ENCODE peak calls at places on chromosomes 12 and 14, in nine cellular contexts. P is nephron progenitor cell; I is HCT116; G is neural crest cell; E is GM13977; K is cardiac muscle cell; L is A549; O is fibroblast of pulmonary artery; Y is CD4-positive, alpha-beta T cell. A is an unnamed sample.

GRCh38 chr14:44914849-44915248 is 46.9 kb downstream of the KLHL28 start:
- DNase-seq in P (no peak), I (no peak), G (no peak), Y (no peak), L (no peak), K (peak), O (peak), E (no peak), A (no peak)

GRCh38 chr14:24037658-24038037 is 14.2 kb upstream of the CARMIL3 start:
- DNase-seq in O (no peak), E (no peak), Y (no peak), L (no peak), P (no peak), K (no peak), I (no peak), G (no peak), A (no peak)

GRCh38 chr12:119589087-119589486 is 4.5 kb upstream of the TMEM233 start:
- DNase-seq in Y (no peak), O (peak), K (peak), G (no peak), P (no peak), E (no peak), L (no peak), I (no peak), A (no peak)

GRCh38 chr12:6330192-6330591 is 11.7 kb downstream of the TNFRSF1A start:
- DNase-seq in O (no peak), E (no peak), I (no peak), L (no peak), Y (no peak), G (no peak), K (no peak), P (no peak), A (no peak)

GRCh38 chr14:95504135-95505029 is 12.1 kb downstream of the SYNE3 start:
- DNase-seq in O (peak), L (no peak), Y (no peak), I (no peak), E (no peak), K (peak), G (no peak), P (no peak), A (no peak)

GRCh38 chr12:41532072-41532471 is 344.0 kb downstream of the PDZRN4 start:
- DNase-seq in Y (no peak), L (no peak), E (no peak), P (no peak), O (no peak), K (no peak), G (no peak), I (no peak), A (no peak)

GRCh38 chr12:123149828-123150272 is 1.0 kb downstream of the PITPNM2 start:
- DNase-seq in E (no peak), G (no peak), I (no peak), O (no peak), P (peak), K (no peak), L (peak), Y (no peak), A (no peak)

GRCh38 chr12:30098677-30099076 is 314.9 kb upstream of the TMTC1 start:
- DNase-seq in G (no peak), O (no peak), I (no peak), K (no peak), P (no peak), L (no peak), E (no peak), Y (no peak), A (no peak)

GRCh38 chr12:20011200-20011599 is 357.1 kb upstream of the PDE3A start:
- DNase-seq in L (no peak), G (no peak), Y (no peak), I (no peak), O (peak), P (no peak), K (peak), E (no peak), A (no peak)

GRCh38 chr12:1205512-1206060 is 214.6 kb downstream of the ERC1 start:
- DNase-seq in P (no peak), I (no peak), L (no peak), O (peak), Y (no peak), K (no peak), E (no peak), G (no peak), A (no peak)

GRCh38 chr12:65728913-65729793 is 95.1 kb upstream of the HMGA2 start:
- DNase-seq in L (no peak), Y (no peak), O (no peak), P (peak), E (no peak), I (peak), K (peak), G (peak), A (no peak)

GRCh38 chr12:40215977-40216376 is 8.8 kb upstream of the LRRK2 start:
- DNase-seq in Y (no peak), L (no peak), I (no peak), K (no peak), O (no peak), G (no peak), E (no peak), P (no peak), A (no peak)

GRCh38 chr14:64388533-64389243 is 535 bp downstream of the MTHFD1 start:
- DNase-seq in P (peak), K (peak), E (no peak), I (no peak), L (no peak), Y (no peak), G (peak), O (peak), A (no peak)

GRCh38 chr12:116662612-116663144 is 75.2 kb downstream of the SPRING1 start:
- DNase-seq in P (peak), I (no peak), G (peak), O (no peak), L (no peak), K (peak), Y (no peak), E (no peak), A (no peak)

GRCh38 chr14:68922201-68922613 is 56.9 kb downstream of the ACTN1 start:
- DNase-seq in E (no peak), Y (no peak), K (no peak), L (no peak), P (no peak), G (no peak), I (no peak), O (no peak), A (no peak)

GRCh38 chr12:75606921-75607320 is 95.5 kb upstream of the KRR1 start:
- DNase-seq in O (no peak), K (no peak), P (no peak), L (no peak), Y (no peak), G (no peak), E (no peak), I (no peak), A (no peak)

GRCh38 chr12:110282343-110282860 is 1.4 kb downstream of the ATP2A2 start:
- DNase-seq in I (no peak), G (no peak), O (no peak), K (no peak), L (no peak), Y (no peak), E (no peak), P (no peak), A (no peak)

GRCh38 chr12:110279976-110280783 is 867 bp upstream of the ATP2A2 start:
- DNase-seq in L (peak), I (no peak), Y (peak), G (no peak), E (peak), K (no peak), P (no peak), O (peak), A (peak)

GRCh38 chr12:110279561-110279960 is 1.5 kb upstream of the ATP2A2 start:
- DNase-seq in E (no peak), I (no peak), L (no peak), Y (no peak), P (no peak), G (no peak), K (no peak), O (no peak), A (no peak)

GRCh38 chr12:110281549-110282342 is 699 bp downstream of the ATP2A2 start:
- DNase-seq in I (no peak), L (peak), K (peak), Y (peak), P (peak), O (peak), G (peak), E (peak), A (peak)

GRCh38 chr12:110280784-110281548 is at the start of gene ATP2A2:
- DNase-seq in O (peak), I (peak), K (peak), P (peak), E (peak), L (peak), G (peak), Y (peak), A (peak)
- TF ChIP-seq CTCF in O (no peak), I (no peak), K (no peak), P (no peak), E (no peak), L (no peak), G (no peak), Y (no peak), A (no peak)

DNA sequence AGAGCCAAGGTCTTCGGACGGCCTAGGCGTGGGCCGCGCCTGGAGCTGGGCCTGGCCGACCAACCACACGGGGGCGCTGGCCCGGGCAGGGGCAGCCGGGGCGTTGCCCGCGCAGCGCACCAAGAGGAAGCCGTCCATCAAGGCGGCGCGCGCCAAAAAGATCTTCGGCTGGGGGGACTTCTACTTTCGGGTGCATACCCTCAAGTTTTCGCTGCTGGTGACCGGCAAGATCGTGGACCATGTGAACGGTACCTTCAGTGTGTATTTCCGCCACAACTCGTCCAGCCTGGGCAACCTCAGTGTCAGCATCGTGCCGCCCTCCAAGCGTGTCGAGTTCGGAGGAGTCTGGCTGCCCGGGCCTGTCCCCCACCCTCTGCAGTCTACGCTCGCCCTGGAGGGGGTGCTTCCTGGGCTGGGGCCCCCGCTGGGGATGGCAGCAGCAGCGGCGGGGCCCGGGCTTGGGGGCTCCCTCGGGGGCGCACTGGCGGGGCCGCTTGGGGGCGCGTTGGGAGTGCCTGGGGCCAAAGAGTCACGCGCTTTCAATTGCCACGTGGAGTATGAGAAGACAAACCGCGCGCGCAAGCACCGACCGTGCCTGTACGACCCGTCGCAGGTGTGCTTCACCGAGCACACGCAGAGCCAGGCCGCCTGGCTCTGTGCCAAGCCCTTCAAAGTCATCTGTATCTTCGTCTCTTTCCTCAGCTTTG is 4.4 kb upstream of the SHMT2 start:
- DNase-seq in E (no peak), P (peak), O (no peak), L (no peak), Y (peak), K (peak), I (no peak), G (no peak), A (peak)
- TF ChIP-seq CTCF in E (peak), P (peak), O (peak), L (no peak), Y (peak), K (peak), I (no peak), G (peak), A (peak)

DNA sequence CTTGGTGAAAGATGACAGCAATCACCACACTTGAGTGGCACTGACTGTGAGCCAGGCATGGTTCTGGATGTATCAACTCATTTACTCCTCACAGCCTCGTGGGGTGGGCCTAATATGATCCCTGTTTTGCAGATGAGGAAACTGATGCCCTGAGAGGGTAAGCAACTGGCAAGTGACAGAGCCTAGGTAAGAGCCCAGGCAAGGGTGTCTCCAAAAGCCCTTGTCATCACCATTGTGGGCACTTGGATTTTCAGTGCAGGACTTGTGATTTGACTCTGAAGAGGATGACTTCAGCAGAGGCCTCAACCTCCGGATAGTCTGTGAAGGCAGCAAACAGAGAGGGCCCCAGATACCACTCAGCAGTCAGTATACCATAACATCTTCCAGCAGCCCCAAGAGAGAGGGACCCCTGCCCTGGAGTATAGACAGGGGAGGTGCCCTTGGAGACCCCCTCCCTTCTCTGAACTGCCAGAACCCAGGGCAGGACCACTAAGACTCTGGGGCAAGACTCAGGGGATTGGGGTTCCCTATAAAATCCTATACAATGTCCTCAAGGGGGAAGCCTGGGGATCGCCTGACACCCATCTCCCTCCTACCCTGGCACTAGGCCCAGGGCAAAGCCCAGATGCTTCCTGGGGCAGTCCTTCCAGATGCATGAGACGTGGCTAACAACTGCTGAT is 7.1 kb upstream of the KRT5 start:
- DNase-seq in E (no peak), Y (no peak), K (no peak), I (no peak), L (no peak), G (no peak), P (no peak), O (no peak), A (peak)
- TF ChIP-seq CTCF in E (no peak), Y (no peak), K (no peak), I (no peak), L (no peak), G (no peak), P (no peak), O (no peak), A (no peak)

GRCh38 chr14:30874999-30875787 is 834 bp downstream of the COCH start:
- DNase-seq in O (no peak), I (no peak), K (no peak), P (peak), Y (no peak), L (no peak), E (peak), G (peak), A (no peak)

GRCh38 chr14:30872602-30873001 is 1.8 kb upstream of the COCH start:
- DNase-seq in Y (no peak), G (no peak), I (no peak), P (no peak), L (no peak), O (no peak), K (no peak), E (no peak), A (no peak)

GRCh38 chr14:30873308-30874119 is 845 bp upstream of the COCH start:
- DNase-seq in Y (no peak), I (no peak), G (no peak), O (no peak), P (no peak), E (no peak), K (no peak), L (no peak), A (no peak)

GRCh38 chr14:30875788-30876053 is 1.4 kb downstream of the COCH start:
- DNase-seq in P (no peak), G (no peak), E (no peak), I (no peak), O (no peak), K (no peak), L (no peak), Y (no peak), A (no peak)

DNA sequence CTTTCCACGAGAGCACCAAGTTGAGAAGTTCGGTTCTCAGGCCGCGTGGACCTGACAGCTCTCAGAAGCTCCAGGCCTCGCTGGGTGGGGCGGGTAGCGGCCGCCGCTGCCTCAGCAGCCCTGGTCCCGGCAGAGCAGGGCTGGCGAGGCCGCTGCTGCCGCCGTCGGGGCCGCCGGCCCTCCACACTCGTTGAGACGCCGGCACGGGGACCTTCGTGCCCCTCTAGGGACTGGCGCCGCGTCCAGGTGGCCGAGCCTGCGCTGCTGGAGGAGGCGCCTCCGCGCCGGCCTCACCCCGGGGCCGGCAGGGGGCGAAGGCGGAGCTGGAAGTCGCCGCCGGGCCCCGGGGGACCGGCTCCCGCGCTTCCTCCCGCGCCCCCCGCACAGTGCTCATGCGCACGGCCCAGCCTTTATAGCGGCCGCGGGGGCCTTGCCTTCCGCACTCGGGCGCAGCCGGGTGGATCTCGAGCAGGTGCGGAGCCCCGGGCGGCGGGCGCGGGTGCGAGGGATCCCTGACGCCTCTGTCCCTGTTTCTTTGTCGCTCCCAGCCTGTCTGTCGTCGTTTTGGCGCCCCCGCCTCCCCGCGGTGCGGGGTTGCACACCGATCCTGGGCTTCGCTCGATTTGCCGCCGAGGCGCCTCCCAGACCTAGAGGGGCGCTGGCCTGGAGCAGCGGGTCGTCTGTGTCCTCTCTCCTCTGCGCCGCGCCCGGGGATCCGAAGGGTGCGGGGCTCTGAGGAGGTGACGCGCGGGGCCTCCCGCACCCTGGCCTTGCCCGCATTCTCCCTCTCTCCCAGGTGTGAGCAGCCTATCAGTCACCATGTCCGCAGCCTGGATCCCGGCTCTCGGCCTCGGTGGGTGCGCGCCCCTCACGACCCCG is at the start of gene COCH:
- DNase-seq in O (no peak), E (peak), P (peak), G (peak), Y (no peak), L (peak), I (peak), K (no peak), A (peak)
- TF ChIP-seq CTCF in O (no peak), E (peak), P (peak), G (peak), Y (peak), L (peak), I (peak), K (peak), A (peak)

DNA sequence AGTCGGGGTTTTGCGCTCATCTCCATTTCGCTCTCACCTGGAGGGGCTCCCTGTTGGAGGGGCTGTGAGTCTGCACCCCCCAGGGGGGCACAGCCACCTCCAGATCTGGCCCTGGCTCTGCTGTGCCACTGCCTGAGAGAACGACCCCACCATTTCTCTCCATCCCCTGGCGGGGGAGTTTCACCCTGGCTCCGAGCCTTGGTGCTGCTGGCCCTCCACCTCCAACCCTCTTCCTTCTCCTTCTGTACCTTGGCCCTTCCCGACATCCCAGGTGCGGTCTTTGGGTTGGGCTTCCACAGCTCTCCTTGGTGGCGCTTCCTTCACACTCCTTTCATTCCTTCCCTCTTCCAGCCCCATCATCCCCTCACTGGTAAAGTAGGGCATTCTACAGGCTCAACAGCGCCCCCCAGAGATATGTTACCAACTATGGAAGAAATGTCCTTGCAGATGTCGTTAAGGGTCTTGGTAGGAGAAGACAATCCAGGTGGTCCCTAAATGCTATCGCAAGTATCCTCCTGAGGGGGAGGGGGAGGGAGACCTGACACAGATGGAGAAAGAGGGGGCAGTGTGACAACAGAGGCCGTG is 16.3 kb downstream of the SERPINA1 start:
- DNase-seq in E (no peak), O (no peak), P (no peak), I (no peak), K (no peak), L (no peak), G (no peak), Y (no peak), A (no peak)
- TF ChIP-seq CTCF in E (no peak), O (no peak), P (no peak), I (peak), K (no peak), L (no peak), G (no peak), Y (no peak), A (no peak)

GRCh38 chr12:81329088-81329487 is 251.2 kb downstream of the ACSS3 start:
- DNase-seq in G (no peak), O (peak), I (no peak), E (no peak), K (peak), Y (no peak), P (peak), L (no peak), A (no peak)

GRCh38 chr12:81327458-81327857 is 249.6 kb downstream of the ACSS3 start:
- DNase-seq in Y (no peak), L (no peak), P (no peak), G (no peak), K (no peak), E (no peak), I (no peak), O (no peak), A (no peak)

GRCh38 chr12:81332054-81332453 is 254.2 kb downstream of the ACSS3 start:
- DNase-seq in G (no peak), P (no peak), I (no peak), L (no peak), K (no peak), O (no peak), Y (no peak), E (no peak), A (no peak)

GRCh38 chr12:81333812-81334211 is 255.9 kb downstream of the ACSS3 start:
- DNase-seq in Y (no peak), L (no peak), O (no peak), E (no peak), K (no peak), P (no peak), I (no peak), G (no peak), A (no peak)

DNA sequence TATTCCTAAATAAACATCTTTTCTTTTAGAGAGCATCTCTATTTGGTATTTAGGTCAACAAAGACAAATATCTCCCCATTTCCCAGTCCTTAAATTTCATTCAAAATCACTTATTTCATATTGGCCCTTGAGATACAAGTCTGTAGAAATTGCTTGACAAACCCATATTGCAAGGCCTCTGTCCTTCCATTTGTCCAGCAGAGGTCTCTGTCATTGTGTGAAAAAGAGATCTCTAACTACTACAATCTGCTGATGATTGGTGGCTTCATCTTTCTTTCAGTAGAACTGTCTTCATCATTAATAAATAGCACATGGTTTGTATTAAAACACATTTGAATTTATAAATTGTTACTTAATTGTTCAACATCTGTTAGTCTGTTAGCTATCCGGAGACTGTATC is 252.6 kb downstream of the ACSS3 start:
- DNase-seq in I (no peak), Y (no peak), E (no peak), L (no peak), O (no peak), P (no peak), G (no peak), K (no peak), A (no peak)
- TF ChIP-seq CTCF in I (peak), Y (no peak), E (peak), L (no peak), O (no peak), P (no peak), G (peak), K (no peak), A (no peak)